ENCODE peak calls at places on chromosomes 12 and 14, in nine cellular contexts. One of them, this sample, is unnamed.

GRCh38 chr12:6272300-6273208 is 37.9 kb upstream of the PLEKHG6 start:
- DNase-seq in coronary artery: no peak
- DNase-seq in esophagus squamous epithelium: no peak
- DNase-seq in lower leg skin: no peak
- DNase-seq in AG04450: no peak
- DNase-seq in lower lobe of right lung: peak
- DNase-seq in glutamatergic neuron: no peak
- DNase-seq in WTC11: no peak
- DNase-seq in IMR-90: no peak
- DNase-seq in this sample: no peak

GRCh38 chr14:22839159-22839779 is 2.9 kb downstream of the MMP14 start:
- DNase-seq in coronary artery: no peak
- DNase-seq in IMR-90: peak
- DNase-seq in esophagus squamous epithelium: no peak
- DNase-seq in lower leg skin: peak
- DNase-seq in glutamatergic neuron: no peak
- DNase-seq in AG04450: no peak
- DNase-seq in WTC11: no peak
- DNase-seq in lower lobe of right lung: peak
- DNase-seq in this sample: no peak

GRCh38 chr12:114684098-114684869 is at the start of gene TBX3:
- DNase-seq in AG04450: peak
- DNase-seq in IMR-90: peak
- DNase-seq in glutamatergic neuron: peak
- DNase-seq in WTC11: peak
- DNase-seq in coronary artery: peak
- DNase-seq in lower leg skin: peak
- DNase-seq in lower lobe of right lung: peak
- DNase-seq in esophagus squamous epithelium: peak
- DNase-seq in this sample: no peak

GRCh38 chr12:2198088-2198501 is 145.3 kb downstream of the CACNA1C start:
- DNase-seq in WTC11: peak
- DNase-seq in lower leg skin: no peak
- DNase-seq in coronary artery: no peak
- DNase-seq in IMR-90: peak
- DNase-seq in glutamatergic neuron: no peak
- DNase-seq in AG04450: no peak
- DNase-seq in esophagus squamous epithelium: no peak
- DNase-seq in lower lobe of right lung: no peak
- DNase-seq in this sample: no peak

GRCh38 chr12:98894412-98895085 is 249.5 kb downstream of the APAF1 start:
- DNase-seq in AG04450: no peak
- DNase-seq in lower leg skin: no peak
- DNase-seq in coronary artery: no peak
- DNase-seq in lower lobe of right lung: no peak
- DNase-seq in IMR-90: no peak
- DNase-seq in esophagus squamous epithelium: no peak
- DNase-seq in WTC11: peak
- DNase-seq in glutamatergic neuron: peak
- DNase-seq in this sample: no peak

GRCh38 chr14:101239065-101239464 is 322.2 kb upstream of the DIO3 start:
- DNase-seq in lower leg skin: peak
- DNase-seq in AG04450: no peak
- DNase-seq in coronary artery: peak
- DNase-seq in lower lobe of right lung: no peak
- DNase-seq in glutamatergic neuron: no peak
- DNase-seq in IMR-90: no peak
- DNase-seq in WTC11: no peak
- DNase-seq in esophagus squamous epithelium: no peak
- DNase-seq in this sample: no peak

GRCh38 chr14:70709726-70710382 is 68.1 kb downstream of the TTC9 start:
- DNase-seq in coronary artery: no peak
- DNase-seq in IMR-90: no peak
- DNase-seq in esophagus squamous epithelium: no peak
- DNase-seq in lower leg skin: no peak
- DNase-seq in glutamatergic neuron: no peak
- DNase-seq in lower lobe of right lung: no peak
- DNase-seq in WTC11: no peak
- DNase-seq in AG04450: no peak
- DNase-seq in this sample: no peak

GRCh38 chr12:15088115-15088514 is 115.3 kb downstream of the PDE6H start:
- DNase-seq in IMR-90: no peak
- DNase-seq in AG04450: no peak
- DNase-seq in glutamatergic neuron: no peak
- DNase-seq in lower lobe of right lung: no peak
- DNase-seq in lower leg skin: no peak
- DNase-seq in coronary artery: no peak
- DNase-seq in WTC11: no peak
- DNase-seq in esophagus squamous epithelium: no peak
- DNase-seq in this sample: no peak

GRCh38 chr14:90421001-90421580 is 24.3 kb downstream of the CALM1 start:
- DNase-seq in esophagus squamous epithelium: no peak
- DNase-seq in lower leg skin: no peak
- DNase-seq in glutamatergic neuron: no peak
- DNase-seq in lower lobe of right lung: no peak
- DNase-seq in WTC11: no peak
- DNase-seq in coronary artery: no peak
- DNase-seq in IMR-90: no peak
- DNase-seq in AG04450: no peak
- DNase-seq in this sample: no peak

GRCh38 chr14:81153187-81153586 is 67.6 kb downstream of the GTF2A1 start:
- DNase-seq in IMR-90: no peak
- DNase-seq in esophagus squamous epithelium: no peak
- DNase-seq in WTC11: no peak
- DNase-seq in glutamatergic neuron: no peak
- DNase-seq in lower leg skin: no peak
- DNase-seq in lower lobe of right lung: no peak
- DNase-seq in coronary artery: no peak
- DNase-seq in AG04450: no peak
- DNase-seq in this sample: no peak

GRCh38 chr14:72172597-72172996 is 240.4 kb downstream of the RGS6 start:
- DNase-seq in glutamatergic neuron: no peak
- DNase-seq in lower lobe of right lung: no peak
- DNase-seq in IMR-90: no peak
- DNase-seq in lower leg skin: no peak
- DNase-seq in WTC11: no peak
- DNase-seq in esophagus squamous epithelium: no peak
- DNase-seq in coronary artery: no peak
- DNase-seq in AG04450: no peak
- DNase-seq in this sample: no peak

GRCh38 chr14:51451561-51451960 is 200.1 kb upstream of the FRMD6 start:
- DNase-seq in AG04450: no peak
- DNase-seq in lower lobe of right lung: no peak
- DNase-seq in coronary artery: no peak
- DNase-seq in WTC11: no peak
- DNase-seq in esophagus squamous epithelium: no peak
- DNase-seq in lower leg skin: no peak
- DNase-seq in IMR-90: no peak
- DNase-seq in glutamatergic neuron: no peak
- DNase-seq in this sample: no peak

GRCh38 chr14:33120966-33121365 is 182.3 kb downstream of the NPAS3 start:
- DNase-seq in IMR-90: no peak
- DNase-seq in lower lobe of right lung: no peak
- DNase-seq in coronary artery: no peak
- DNase-seq in WTC11: no peak
- DNase-seq in esophagus squamous epithelium: no peak
- DNase-seq in lower leg skin: no peak
- DNase-seq in glutamatergic neuron: no peak
- DNase-seq in AG04450: no peak
- DNase-seq in this sample: no peak

GRCh38 chr14:91373591-91374245 is 43.9 kb downstream of the CCDC88C start:
- DNase-seq in lower lobe of right lung: no peak
- DNase-seq in lower leg skin: no peak
- DNase-seq in IMR-90: no peak
- DNase-seq in glutamatergic neuron: peak
- DNase-seq in coronary artery: no peak
- DNase-seq in WTC11: no peak
- DNase-seq in AG04450: no peak
- DNase-seq in esophagus squamous epithelium: no peak
- DNase-seq in this sample: no peak

GRCh38 chr12:47862157-47862556 is 42.5 kb upstream of the HDAC7 start:
- DNase-seq in IMR-90: no peak
- DNase-seq in lower lobe of right lung: no peak
- DNase-seq in glutamatergic neuron: no peak
- DNase-seq in lower leg skin: no peak
- DNase-seq in AG04450: no peak
- DNase-seq in WTC11: no peak
- DNase-seq in coronary artery: no peak
- DNase-seq in esophagus squamous epithelium: no peak
- DNase-seq in this sample: no peak

GRCh38 chr14:68982581-68982980 is 3.5 kb upstream of the ACTN1 start:
- DNase-seq in AG04450: no peak
- DNase-seq in lower leg skin: no peak
- DNase-seq in WTC11: no peak
- DNase-seq in glutamatergic neuron: no peak
- DNase-seq in coronary artery: no peak
- DNase-seq in IMR-90: peak
- DNase-seq in esophagus squamous epithelium: no peak
- DNase-seq in lower lobe of right lung: no peak
- DNase-seq in this sample: no peak

GRCh38 chr14:99132821-99133562 is 139.0 kb downstream of the BCL11B start:
- DNase-seq in glutamatergic neuron: no peak
- DNase-seq in lower lobe of right lung: no peak
- DNase-seq in AG04450: no peak
- DNase-seq in esophagus squamous epithelium: no peak
- DNase-seq in coronary artery: peak
- DNase-seq in IMR-90: no peak
- DNase-seq in WTC11: no peak
- DNase-seq in lower leg skin: peak
- DNase-seq in this sample: no peak

GRCh38 chr12:46553911-46554310 is 181.3 kb upstream of the SLC38A2 start:
- DNase-seq in lower lobe of right lung: no peak
- DNase-seq in lower leg skin: no peak
- DNase-seq in WTC11: no peak
- DNase-seq in IMR-90: peak
- DNase-seq in glutamatergic neuron: no peak
- DNase-seq in esophagus squamous epithelium: no peak
- DNase-seq in coronary artery: no peak
- DNase-seq in AG04450: no peak
- DNase-seq in this sample: no peak

GRCh38 chr12:26810330-26810729 is 22.7 kb downstream of the ITPR2 start:
- DNase-seq in AG04450: no peak
- DNase-seq in esophagus squamous epithelium: no peak
- DNase-seq in coronary artery: peak
- DNase-seq in glutamatergic neuron: no peak
- DNase-seq in WTC11: peak
- DNase-seq in lower leg skin: no peak
- DNase-seq in lower lobe of right lung: no peak
- DNase-seq in IMR-90: peak
- DNase-seq in this sample: no peak

DNA sequence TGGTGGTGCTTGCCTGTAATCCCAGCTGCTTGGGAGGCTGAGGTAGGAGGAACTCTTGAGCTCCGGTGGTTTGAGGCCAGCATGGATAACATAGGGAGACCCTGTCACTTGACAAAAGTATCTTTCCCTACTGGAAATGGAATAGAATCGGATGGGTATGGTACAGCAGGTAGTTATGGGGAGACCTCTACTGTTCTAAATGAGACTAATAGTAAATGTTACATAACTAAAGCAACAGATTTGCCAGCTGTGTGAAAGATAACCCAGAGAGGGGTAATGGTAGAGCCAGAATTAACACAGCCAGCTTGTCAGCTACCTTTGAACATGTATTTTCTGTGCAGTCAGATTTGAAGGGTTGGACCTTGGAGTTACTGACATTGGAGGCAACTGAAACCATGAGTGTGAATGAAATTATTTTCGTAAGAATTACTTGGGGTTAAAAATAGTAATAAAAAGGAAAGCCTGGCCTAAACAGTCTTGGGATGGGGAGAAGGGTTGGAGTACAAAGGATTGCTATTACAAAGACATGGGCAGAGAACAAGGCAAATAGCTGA is 21.7 kb upstream of the NUP107 start:
- DNase-seq in lower leg skin: no peak
- DNase-seq in glutamatergic neuron: no peak
- DNase-seq in esophagus squamous epithelium: no peak
- DNase-seq in AG04450: no peak
- DNase-seq in WTC11: no peak
- DNase-seq in IMR-90: no peak
- DNase-seq in coronary artery: no peak
- DNase-seq in lower lobe of right lung: no peak
- DNase-seq in this sample: no peak
- TF ChIP-seq CTCF in lower leg skin: no peak
- TF ChIP-seq CTCF in glutamatergic neuron: no peak
- TF ChIP-seq CTCF in esophagus squamous epithelium: no peak
- TF ChIP-seq CTCF in AG04450: no peak
- TF ChIP-seq CTCF in WTC11: no peak
- TF ChIP-seq CTCF in IMR-90: no peak
- TF ChIP-seq CTCF in coronary artery: no peak
- TF ChIP-seq CTCF in lower lobe of right lung: no peak
- TF ChIP-seq CTCF in this sample: no peak

GRCh38 chr14:102785598-102785963 is 8.3 kb downstream of the TRAF3 start:
- DNase-seq in lower lobe of right lung: no peak
- DNase-seq in coronary artery: no peak
- DNase-seq in esophagus squamous epithelium: no peak
- DNase-seq in glutamatergic neuron: no peak
- DNase-seq in WTC11: no peak
- DNase-seq in AG04450: no peak
- DNase-seq in IMR-90: no peak
- DNase-seq in lower leg skin: no peak
- DNase-seq in this sample: no peak
- TF ChIP-seq CTCF in lower lobe of right lung: no peak
- TF ChIP-seq CTCF in coronary artery: no peak
- TF ChIP-seq CTCF in esophagus squamous epithelium: no peak
- TF ChIP-seq CTCF in glutamatergic neuron: no peak
- TF ChIP-seq CTCF in WTC11: no peak
- TF ChIP-seq CTCF in AG04450: no peak
- TF ChIP-seq CTCF in IMR-90: no peak
- TF ChIP-seq CTCF in lower leg skin: no peak
- TF ChIP-seq CTCF in this sample: no peak

DNA sequence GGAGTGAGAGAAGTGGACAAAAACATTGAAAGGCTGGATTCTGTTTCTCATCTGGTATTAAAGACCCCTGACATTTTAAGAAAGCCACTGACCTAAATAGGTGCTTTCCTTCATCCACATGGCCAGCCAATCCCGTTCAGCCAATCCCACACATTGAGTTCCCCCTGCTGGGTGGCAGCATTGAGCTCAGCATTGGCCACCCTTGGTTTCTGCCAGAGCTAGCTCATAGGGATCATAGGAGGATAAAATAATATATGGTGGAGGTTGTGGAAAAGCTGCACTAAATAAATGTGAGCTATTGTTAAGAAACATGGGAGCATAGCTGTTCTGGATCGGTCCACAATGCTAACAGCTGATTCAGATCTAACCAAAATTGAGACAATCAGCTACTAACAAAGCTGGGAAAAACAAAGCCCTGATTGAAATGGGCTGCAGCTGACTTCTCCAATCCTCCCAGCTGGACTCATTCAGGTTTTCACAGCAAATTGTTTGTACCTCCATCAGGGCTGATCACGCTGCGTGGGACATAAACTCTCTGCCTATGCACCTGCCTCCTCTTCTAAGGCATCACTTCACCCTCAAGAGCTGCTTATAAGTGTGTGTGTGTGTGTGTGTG is 256.5 kb downstream of the EMP1 start:
- DNase-seq in IMR-90: no peak
- DNase-seq in AG04450: no peak
- DNase-seq in coronary artery: no peak
- DNase-seq in glutamatergic neuron: no peak
- DNase-seq in lower lobe of right lung: no peak
- DNase-seq in esophagus squamous epithelium: no peak
- DNase-seq in WTC11: no peak
- DNase-seq in lower leg skin: no peak
- DNase-seq in this sample: no peak
- TF ChIP-seq CTCF in IMR-90: no peak
- TF ChIP-seq CTCF in AG04450: no peak
- TF ChIP-seq CTCF in coronary artery: no peak
- TF ChIP-seq CTCF in glutamatergic neuron: no peak
- TF ChIP-seq CTCF in lower lobe of right lung: no peak
- TF ChIP-seq CTCF in esophagus squamous epithelium: no peak
- TF ChIP-seq CTCF in WTC11: no peak
- TF ChIP-seq CTCF in lower leg skin: no peak
- TF ChIP-seq CTCF in this sample: no peak

GRCh38 chr12:49298160-49298559 is 3.2 kb downstream of the PRPH start:
- DNase-seq in AG04450: no peak
- DNase-seq in lower lobe of right lung: no peak
- DNase-seq in WTC11: no peak
- DNase-seq in coronary artery: no peak
- DNase-seq in IMR-90: no peak
- DNase-seq in esophagus squamous epithelium: no peak
- DNase-seq in glutamatergic neuron: no peak
- DNase-seq in lower leg skin: no peak
- DNase-seq in this sample: no peak
- TF ChIP-seq CTCF in AG04450: no peak
- TF ChIP-seq CTCF in lower lobe of right lung: no peak
- TF ChIP-seq CTCF in WTC11: no peak
- TF ChIP-seq CTCF in coronary artery: no peak
- TF ChIP-seq CTCF in IMR-90: peak
- TF ChIP-seq CTCF in esophagus squamous epithelium: no peak
- TF ChIP-seq CTCF in glutamatergic neuron: no peak
- TF ChIP-seq CTCF in lower leg skin: no peak
- TF ChIP-seq CTCF in this sample: no peak